ENCODE peak calls at places on chromosomes 11 and 22, in six cellular contexts. V is HFF-Myc, R is left colon, K is amniotic stem cell, Y is upper lobe of left lung, F is NCI-H460. Z is an unnamed sample.

GRCh38 chr11:117593065-117593464 is 204.0 kb downstream of the DSCAML1 start:
- DNase-seq in V (no peak), R (no peak), K (no peak), Y (peak), F (no peak), Z (no peak)

GRCh38 chr22:27220349-27220748 is 563.0 kb downstream of the MIAT start:
- DNase-seq in V (no peak), R (no peak), K (no peak), Y (no peak), F (no peak), Z (peak)

GRCh38 chr11:47234669-47235075 is 13.9 kb downstream of the ACP2 start:
- DNase-seq in V (no peak), R (peak), K (no peak), Y (no peak), F (peak), Z (peak)

GRCh38 chr11:16924826-16925494 is 89.3 kb downstream of the PLEKHA7 start:
- DNase-seq in V (no peak), R (peak), K (no peak), Y (peak), F (no peak), Z (peak)

GRCh38 chr11:111303476-111303875 is 5.1 kb downstream of the POU2AF3 start:
- DNase-seq in V (no peak), R (no peak), K (no peak), Y (no peak), F (no peak), Z (no peak)

GRCh38 chr11:61149624-61150615 is 11.3 kb downstream of the VPS37C start:
- DNase-seq in V (no peak), R (no peak), K (no peak), Y (no peak), F (no peak), Z (peak)

GRCh38 chr11:44753965-44754645 is 27.3 kb downstream of the TSPAN18 start:
- DNase-seq in V (no peak), R (no peak), K (no peak), Y (no peak), F (no peak), Z (peak)

GRCh38 chr22:46813816-46814597 is 51.6 kb downstream of the TBC1D22A start:
- DNase-seq in V (no peak), R (no peak), K (no peak), Y (no peak), F (no peak), Z (no peak)

GRCh38 chr11:1041149-1041467 is 4.6 kb upstream of the MUC6 start:
- DNase-seq in V (no peak), R (no peak), K (no peak), Y (peak), F (no peak), Z (no peak)

GRCh38 chr11:121964591-121964990 is 151.4 kb downstream of the BLID start:
- DNase-seq in V (peak), R (no peak), K (no peak), Y (no peak), F (no peak), Z (no peak)

GRCh38 chr11:15901790-15902189 is 454.6 kb downstream of the SOX6 start:
- DNase-seq in V (no peak), R (peak), K (no peak), Y (no peak), F (no peak), Z (no peak)

GRCh38 chr11:83521647-83522596 is 235.8 kb upstream of the CCDC90B start:
- DNase-seq in V (no peak), R (no peak), K (no peak), Y (no peak), F (peak), Z (no peak)

GRCh38 chr11:3797329-3798090 is at the start of gene NUP98:
- DNase-seq in V (peak), R (peak), K (peak), Y (peak), F (peak), Z (peak)

GRCh38 chr11:7579226-7579825 is 65.5 kb downstream of the PPFIBP2 start:
- DNase-seq in V (no peak), R (no peak), K (peak), Y (no peak), F (no peak), Z (peak)

GRCh38 chr11:118924591-118925585 is 838 bp downstream of the BCL9L start:
- DNase-seq in V (no peak), R (peak), K (no peak), Y (peak), F (no peak), Z (peak)

GRCh38 chr11:35632301-35632700 is 14.0 kb downstream of the FJX1 start:
- DNase-seq in V (no peak), R (no peak), K (no peak), Y (no peak), F (no peak), Z (no peak)

GRCh38 chr11:65817312-65817814 is 16.4 kb upstream of the SNX32 start:
- DNase-seq in V (no peak), R (no peak), K (no peak), Y (no peak), F (no peak), Z (no peak)

GRCh38 chr11:28756977-28757376 is 648.8 kb downstream of the METTL15 start:
- DNase-seq in V (no peak), R (no peak), K (no peak), Y (no peak), F (peak), Z (no peak)